ENCODE peak calls at places on chromosomes 7 and 10, in eight cellular contexts. O, N, W, D, X, T, G and K are unnamed samples.

GRCh38 chr10:25565570-25565969 is 368.5 kb upstream of the MYO3A start:
- DNase-seq in N (no peak), O (no peak), X (no peak), D (no peak), G (peak; percentile 8), T (no peak), W (no peak), K (no peak)

GRCh38 chr10:127907411-127908105 is 655 bp downstream of the PTPRE start:
- DNase-seq in N (peak; percentile 55), X (no peak), W (no peak), G (no peak), D (peak; percentile 49), O (peak; percentile 72), T (peak; percentile 33), K (no peak)

GRCh38 chr7:129423700-129424410 is 10.4 kb upstream of the STRIP2 start:
- DNase-seq in W (no peak), N (no peak), T (peak; percentile 7), O (peak; percentile 36), X (peak; percentile 17), D (no peak), G (no peak), K (no peak)

GRCh38 chr7:30466266-30466665 is 12.3 kb downstream of the NOD1 start:
- DNase-seq in G (no peak), X (no peak), N (no peak), D (no peak), W (no peak), O (peak; percentile 62), T (no peak), K (no peak)

GRCh38 chr10:61791216-61791615 is 110.3 kb upstream of the ARID5B start:
- DNase-seq in G (no peak), D (peak; percentile 13), W (no peak), O (peak; percentile 42), T (peak; percentile 56), X (no peak), N (no peak), K (no peak)

GRCh38 chr10:6912929-6913328 is 332.9 kb upstream of the PRKCQ start:
- DNase-seq in N (no peak), G (no peak), X (no peak), T (no peak), W (no peak), O (peak; percentile 58), D (no peak), K (no peak)

GRCh38 chr7:90569368-90569767 is 26.8 kb upstream of the CDK14 start:
- DNase-seq in G (no peak), N (no peak), X (no peak), W (no peak), D (no peak), T (no peak), O (no peak), K (no peak)

GRCh38 chr10:79066460-79067240 is 2.1 kb upstream of the ZMIZ1 start:
- DNase-seq in N (no peak), D (no peak), T (peak; percentile 36), G (peak; percentile 84), W (no peak), O (peak; percentile 34), X (peak; percentile 36), K (no peak)

GRCh38 chr10:54131833-54132232 is 669.2 kb downstream of the PCDH15 start:
- DNase-seq in N (no peak), G (no peak), X (no peak), T (no peak), O (no peak), W (no peak), D (no peak), K (no peak)

GRCh38 chr7:134473861-134474291 is 15.0 kb upstream of the AKR1B1 start:
- DNase-seq in N (no peak), W (no peak), X (no peak), D (no peak), G (no peak), O (peak; percentile 39), T (no peak), K (no peak)

GRCh38 chr7:127366680-127367079 is 25.8 kb downstream of the ZNF800 start:
- DNase-seq in W (no peak), O (no peak), D (no peak), N (no peak), G (no peak), X (no peak), T (no peak), K (no peak)

DNA sequence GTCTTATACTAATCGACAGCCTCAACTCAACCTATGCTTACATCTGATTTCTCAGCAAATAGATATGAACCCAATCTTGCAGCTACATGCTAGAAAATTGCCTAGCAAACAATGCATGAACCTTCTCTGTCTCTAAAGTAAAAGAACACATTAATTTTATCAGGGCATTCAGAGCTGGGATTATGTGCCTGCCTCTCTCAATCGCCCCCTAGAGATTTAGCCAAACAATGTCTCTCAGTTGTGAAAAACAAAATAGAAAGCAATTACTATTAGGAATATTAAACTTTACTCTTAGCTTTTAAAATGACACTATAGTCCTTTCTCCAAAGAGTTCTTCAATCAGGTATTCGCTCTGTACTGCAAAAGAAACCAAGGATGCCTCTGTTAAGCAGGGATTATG is 737.1 kb downstream of the PARD3 start:
- DNase-seq in O (peak; percentile 24), X (no peak), T (no peak), D (no peak), N (no peak), W (no peak), G (no peak), K (no peak)
- TF ChIP-seq CTCF in O (peak; percentile 18), X (no peak), T (peak; percentile 12), D (peak; percentile 19), N (peak; percentile 15), W (no peak), G (no peak), K (no peak)

GRCh38 chr10:13528875-13529713 is at the start of gene BEND7:
- DNase-seq in N (peak; percentile 53), W (no peak), T (peak; percentile 11), X (no peak), G (peak; percentile 28), D (no peak), O (peak; percentile 16), K (no peak)

GRCh38 chr10:13527864-13528137 is 1.0 kb downstream of the BEND7 start:
- DNase-seq in W (no peak), T (peak; percentile 5), G (no peak), N (no peak), O (no peak), D (no peak), X (no peak), K (no peak)

GRCh38 chr10:13526952-13527863 is 1.6 kb downstream of the BEND7 start:
- DNase-seq in W (no peak), N (no peak), T (peak; percentile 61), O (peak; percentile 11), X (no peak), G (no peak), D (peak; percentile 45), K (no peak)

GRCh38 chr10:13529714-13529973 is 830 bp upstream of the BEND7 start:
- DNase-seq in X (no peak), N (no peak), O (no peak), D (no peak), G (no peak), W (no peak), T (no peak), K (no peak)

DNA sequence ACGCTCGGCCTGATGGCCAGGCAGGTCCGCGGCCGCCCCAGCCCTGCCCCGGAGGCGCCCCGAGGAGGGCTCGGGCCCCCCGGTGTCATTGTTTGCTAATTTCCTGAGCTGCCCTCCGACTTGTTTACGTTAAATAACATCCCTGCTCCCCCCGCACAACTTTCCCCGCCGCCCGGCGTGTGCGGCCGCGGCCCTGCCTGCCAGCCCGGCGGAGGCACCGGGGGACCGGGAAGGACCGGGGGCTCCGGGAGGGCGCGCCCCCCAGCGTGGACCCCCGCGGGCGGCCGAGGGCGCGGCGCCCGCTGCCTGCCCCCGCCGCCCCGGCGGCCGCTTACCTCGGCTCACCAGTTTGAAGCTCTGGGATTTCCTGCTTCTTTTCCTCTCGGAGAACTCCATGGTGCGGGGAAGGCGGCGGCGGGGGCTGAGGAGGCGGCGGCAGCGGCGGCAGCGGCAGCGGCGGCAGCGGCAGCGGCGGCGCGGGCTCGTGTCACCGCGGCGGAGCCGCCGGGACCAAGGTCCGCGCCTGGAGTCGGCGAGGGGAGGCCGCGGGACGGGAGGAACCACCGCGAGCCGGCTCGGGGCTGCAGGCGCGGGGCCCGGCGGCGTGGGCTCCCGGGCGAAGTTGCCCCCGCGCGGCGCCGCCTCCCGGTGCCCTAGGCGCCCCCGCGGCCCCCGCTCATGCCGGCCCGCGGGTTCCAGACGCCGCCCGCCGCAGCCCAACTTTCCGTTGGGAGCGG is 508 bp downstream of the BEND7 start:
- DNase-seq in D (no peak), O (peak; percentile 11), W (no peak), G (peak; percentile 16), N (peak; percentile 22), X (no peak), T (no peak), K (no peak)
- H3K4me3 ChIP-seq in D (peak overlapping the region; percentile 54), O (peak overlapping the region; percentile 35), W (peak overlapping the region; percentile 78), G (peak overlapping the region; percentile 58), N (peak overlapping the region; percentile 83), X (no peak overlapping the region), T (peak overlapping the region; percentile 41), K (peak overlapping the region; percentile 27)

GRCh38 chr7:130930260-130930659 is 196.3 kb upstream of the KLF14 start:
- DNase-seq in N (no peak), T (peak; percentile 42), X (no peak), D (no peak), G (no peak), W (no peak), O (no peak), K (no peak)
- TF ChIP-seq CTCF in N (no peak), T (no peak), X (no peak), D (no peak), G (no peak), W (no peak), O (no peak), K (no peak)

GRCh38 chr7:602341-603141 is 82.9 kb upstream of the PDGFA start:
- DNase-seq in O (no peak), G (no peak), T (no peak), D (no peak), X (no peak), W (peak; percentile 81), N (no peak), K (peak; percentile 56)

GRCh38 chr7:603152-603941 is 83.7 kb upstream of the PDGFA start:
- DNase-seq in N (no peak), O (no peak), D (no peak), G (no peak), T (no peak), X (no peak), W (peak; percentile 72), K (no peak)

GRCh38 chr7:604038-604883 is 84.6 kb upstream of the PDGFA start:
- DNase-seq in O (peak; percentile 96), X (peak; percentile 8), W (peak; percentile 98), N (peak; percentile 78), D (peak; percentile 48), G (no peak), T (peak; percentile 92), K (peak; percentile 87)

GRCh38 chr7:605661-606450 is 86.2 kb upstream of the PDGFA start:
- DNase-seq in T (no peak), O (no peak), G (no peak), W (peak; percentile 71), D (no peak), X (no peak), N (no peak), K (no peak)

DNA sequence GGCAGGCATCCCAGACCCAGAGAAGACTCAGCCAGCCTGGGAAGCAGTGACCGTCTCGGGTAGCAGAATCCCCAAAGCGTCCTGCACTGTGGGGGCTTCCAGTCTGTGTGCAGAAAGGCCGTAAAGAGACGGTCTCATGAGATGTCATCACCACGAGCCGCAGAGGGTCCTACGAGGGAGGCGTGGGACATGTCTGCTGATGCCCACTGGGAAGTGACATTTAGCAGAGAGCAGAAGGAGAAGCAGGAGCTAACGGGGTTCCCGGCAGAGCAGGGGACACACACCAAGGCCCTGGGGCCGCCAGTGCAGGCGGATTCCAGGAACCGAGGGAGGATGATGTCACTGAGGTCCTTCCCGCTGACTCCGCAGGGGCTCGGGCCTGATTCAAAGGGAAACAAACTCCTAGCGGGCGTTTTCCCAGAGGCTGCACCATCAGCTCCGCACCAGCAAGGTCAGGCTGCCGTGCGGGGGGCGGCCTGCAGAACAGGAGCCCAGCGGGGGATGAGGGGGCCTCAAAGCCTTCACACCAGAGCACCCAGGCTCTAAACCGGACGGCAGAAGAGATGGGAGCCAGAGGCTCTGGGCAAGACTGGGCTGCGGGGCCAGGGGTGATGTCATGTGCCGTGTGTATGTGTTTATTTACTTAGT is 85.4 kb upstream of the PDGFA start:
- DNase-seq in G (no peak), D (no peak), T (peak; percentile 73), W (peak; percentile 75), O (no peak), N (no peak), X (no peak), K (no peak)
- H3K4me3 ChIP-seq in G (no peak overlapping the region), D (no peak overlapping the region), T (no peak overlapping the region), W (peak overlapping the region; percentile 56), O (no peak overlapping the region), N (peak overlapping the region; percentile 44), X (no peak overlapping the region), K (no peak overlapping the region)